ENCODE peak calls at places on chromosome 15, in seven cellular contexts. D is sciatic nerve; N is hepatocyte; B is germinal center; J is lower lobe of right lung; Z is activated CD4-positive, alpha-beta T cell treated with anti-CD3 and anti-CD28 coated beads, Interleukin-2, amount 50 U/mL, for 1 hour; V is HTR-8/SVneo. F is an unnamed sample.

GRCh38 chr15:73389539-73389938 is 20.8 kb upstream of the HCN4 start:
- DNase-seq in Z (no peak), B (no peak), D (peak), J (no peak), N (peak), V (no peak), F (no peak)

GRCh38 chr15:43974852-43975251 is 148.1 kb downstream of the WDR76 start:
- DNase-seq in Z (no peak), V (no peak), N (no peak), D (no peak), B (peak), J (no peak), F (no peak)

GRCh38 chr15:41817327-41817726 is 10.6 kb upstream of the JMJD7 start:
- DNase-seq in V (no peak), D (no peak), B (no peak), N (no peak), Z (no peak), J (no peak), F (no peak)

GRCh38 chr15:41233367-41233771 is 2.3 kb downstream of the CHP1 start:
- DNase-seq in N (peak), Z (no peak), D (no peak), J (no peak), V (no peak), B (no peak), F (no peak)

GRCh38 chr15:80010131-80010673 is 39.2 kb upstream of the BCL2A1 start:
- DNase-seq in N (no peak), B (peak), J (no peak), Z (no peak), V (no peak), D (no peak), F (no peak)

GRCh38 chr15:30859091-30859874 is 44.4 kb upstream of the FAN1 start:
- DNase-seq in V (peak), B (peak), N (peak), J (no peak), D (no peak), Z (peak), F (no peak)

GRCh38 chr15:66789029-66790025 is 87.3 kb downstream of the SMAD6 start:
- DNase-seq in J (no peak), Z (no peak), N (peak), B (no peak), V (peak), D (peak), F (no peak)

GRCh38 chr15:47331796-47332480 is 385.4 kb upstream of the SEMA6D start:
- DNase-seq in D (no peak), J (peak), V (no peak), Z (no peak), B (no peak), N (peak), F (no peak)

GRCh38 chr15:72271895-72272212 is 500 bp downstream of the PARP6 start:
- DNase-seq in N (peak), B (no peak), Z (peak), J (no peak), D (no peak), V (peak), F (no peak)

F was measured in CD4-positive, alpha-beta memory T cell.